ENCODE peak calls at places on chromosomes 7 and 10, in six cellular contexts. F is astrocyte of the cerebellum, R is myocyte, W is NCI-H2029 treated with DMSO at 0.1 percent for 48 hours, U is occipital lobe, J is sigmoid colon. I is an unnamed sample.

GRCh38 chr7:137961200-137962177 is 40.4 kb downstream of the CREB3L2 start:
- DNase-seq in F (no peak), R (no peak), W (no peak), U (no peak), J (no peak), I (peak)

GRCh38 chr10:32377458-32378370 is 30.8 kb upstream of the EPC1 start:
- DNase-seq in F (peak), R (peak), W (no peak), U (no peak), J (no peak), I (peak)

GRCh38 chr7:139139150-139139549 is 29.6 kb upstream of the ZC3HAV1 start:
- DNase-seq in F (no peak), R (no peak), W (no peak), U (no peak), J (no peak), I (no peak)

GRCh38 chr7:26201261-26202018 is at the start of gene CBX3:
- DNase-seq in F (no peak), R (peak), W (no peak), U (peak), J (peak), I (no peak)

GRCh38 chr7:44279286-44279685 is 46.1 kb downstream of the CAMK2B start:
- DNase-seq in F (no peak), R (no peak), W (no peak), U (no peak), J (peak), I (no peak)

GRCh38 chr7:157476201-157476600 is 139.4 kb downstream of the DNAJB6 start:
- DNase-seq in F (no peak), R (no peak), W (no peak), U (no peak), J (peak), I (no peak)

GRCh38 chr10:79324032-79324695 is 23.1 kb upstream of the PPIF start:
- DNase-seq in F (no peak), R (no peak), W (no peak), U (no peak), J (no peak), I (no peak)

GRCh38 chr7:66837007-66837406 is 84.0 kb upstream of the TMEM248 start:
- DNase-seq in F (no peak), R (no peak), W (no peak), U (no peak), J (peak), I (peak)

GRCh38 chr7:122692769-122693309 is 6.1 kb downstream of the RNF133 start:
- DNase-seq in F (no peak), R (no peak), W (no peak), U (no peak), J (no peak), I (no peak)

GRCh38 chr10:34139559-34139958 is 675.5 kb downstream of the PARD3 start:
- DNase-seq in F (no peak), R (no peak), W (no peak), U (no peak), J (no peak), I (peak)

GRCh38 chr7:50817561-50817960 is 34.9 kb upstream of the GRB10 start:
- DNase-seq in F (no peak), R (no peak), W (no peak), U (no peak), J (no peak), I (no peak)

GRCh38 chr7:17968791-17969715 is 28.8 kb upstream of the SNX13 start:
- DNase-seq in F (no peak), R (no peak), W (no peak), U (no peak), J (no peak), I (no peak)

GRCh38 chr10:133058267-133059092 is 29.2 kb upstream of the ADGRA1 start:
- DNase-seq in F (no peak), R (no peak), W (no peak), U (no peak), J (no peak), I (no peak)